ENCODE peak calls at places on chromosome 14, in seven cellular contexts. M is cardiac muscle cell, I is AG10803, O is glutamatergic neuron, K is AG04449, D is GM23338, L is neural crest cell. W is an unnamed sample.

GRCh38 chr14:68089146-68089715 is 269.7 kb downstream of the RAD51B start:
- DNase-seq in M (no peak), I (no peak), O (no peak), K (no peak), D (no peak), L (no peak), W (no peak)

GRCh38 chr14:74514471-74514932 is 20.9 kb downstream of the ISCA2 start:
- DNase-seq in M (no peak), I (peak), O (peak), K (no peak), D (peak), L (no peak), W (peak)

GRCh38 chr14:21268612-21269251 is 510 bp downstream of the HNRNPC start:
- DNase-seq in M (peak), I (peak), O (no peak), K (peak), D (peak), L (peak), W (no peak)

GRCh38 chr14:33676135-33676566 is 274.7 kb downstream of the EGLN3 start:
- DNase-seq in M (peak), I (no peak), O (peak), K (no peak), D (peak), L (peak), W (peak)

GRCh38 chr14:23984891-23985607 is 3.7 kb upstream of the DHRS4L2 start:
- DNase-seq in M (no peak), I (peak), O (no peak), K (peak), D (no peak), L (no peak), W (peak)

GRCh38 chr14:101761881-101762529 is 496 bp downstream of the PPP2R5C start:
- DNase-seq in M (peak), I (no peak), O (peak), K (no peak), D (peak), L (no peak), W (peak)

GRCh38 chr14:62133776-62134175 is 371.6 kb downstream of the SNAPC1 start:
- DNase-seq in M (no peak), I (no peak), O (no peak), K (no peak), D (no peak), L (no peak), W (no peak)

GRCh38 chr14:72177246-72177645 is 245.0 kb downstream of the RGS6 start:
- DNase-seq in M (no peak), I (no peak), O (no peak), K (no peak), D (no peak), L (no peak), W (no peak)

GRCh38 chr14:38948171-38948570 is 154.9 kb downstream of the SEC23A start:
- DNase-seq in M (no peak), I (peak), O (no peak), K (peak), D (no peak), L (no peak), W (no peak)

DNA sequence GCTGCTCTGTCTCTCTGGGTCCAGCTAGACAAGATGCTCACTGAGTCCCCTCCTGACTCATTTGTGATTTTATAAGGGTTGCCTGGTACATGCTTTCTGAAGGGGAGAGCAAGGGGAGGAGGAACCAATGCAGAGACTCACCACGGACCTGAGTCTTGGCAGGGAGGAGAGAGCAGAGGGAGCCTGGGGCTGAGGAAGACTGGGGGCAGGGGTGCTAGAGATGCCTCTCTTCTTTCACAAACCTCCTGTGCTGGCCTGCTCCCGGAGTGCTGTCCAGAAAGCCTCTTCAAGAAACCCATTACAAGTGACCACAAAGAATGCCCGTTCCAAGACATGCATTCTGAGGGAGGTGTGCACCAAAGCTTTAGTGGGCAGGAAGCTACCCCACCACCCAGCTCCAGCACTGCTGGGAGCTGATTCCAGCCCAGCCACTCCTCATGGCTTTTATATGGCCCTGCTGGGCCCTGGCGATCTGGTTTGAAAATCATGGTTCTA is 33.1 kb upstream of the DICER1 start:
- DNase-seq in M (no peak), I (peak), O (no peak), K (no peak), D (no peak), L (no peak), W (no peak)
- TF ChIP-seq CTCF in M (no peak), I (no peak), O (no peak), K (no peak), D (no peak), L (no peak), W (no peak)

GRCh38 chr14:104369208-104369607 is 210.4 kb upstream of the C14orf180 start:
- DNase-seq in M (no peak), I (no peak), O (no peak), K (no peak), D (no peak), L (no peak), W (no peak)
- TF ChIP-seq CTCF in M (no peak), I (no peak), O (no peak), K (no peak), D (no peak), L (no peak), W (no peak)

DNA sequence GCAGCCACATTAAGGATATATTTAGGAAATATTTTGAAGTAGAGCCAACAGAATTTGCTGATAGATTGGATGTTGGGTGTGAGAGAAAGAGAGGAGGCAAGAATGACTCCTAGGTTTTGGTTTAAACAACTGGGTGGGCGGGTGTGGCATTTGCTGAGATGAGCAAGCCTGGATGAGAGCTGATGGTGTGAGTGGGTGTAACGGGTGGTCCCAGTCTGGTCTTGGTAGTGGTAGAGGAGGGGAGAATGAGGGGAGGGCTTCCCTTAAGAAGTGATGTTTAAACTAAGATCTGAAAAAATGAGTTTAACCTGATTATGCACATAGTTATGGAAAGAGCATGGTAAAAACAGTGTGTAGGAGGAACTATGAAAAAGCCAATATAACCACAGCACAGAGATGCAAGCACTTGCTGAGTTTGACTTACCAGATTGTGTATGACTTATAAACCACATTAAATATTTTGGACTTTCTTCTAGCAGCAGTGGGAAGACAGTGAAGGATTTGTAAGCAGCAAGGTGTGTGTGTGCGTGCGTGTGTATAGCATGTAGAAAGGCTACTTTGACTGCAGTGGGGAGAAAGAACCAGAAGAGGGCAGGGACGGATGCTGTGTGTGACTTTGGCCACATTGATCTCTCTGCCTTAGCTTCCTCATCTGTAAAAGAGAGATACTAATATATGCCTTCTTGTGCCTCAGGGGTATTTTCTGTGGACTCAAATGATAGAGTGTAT is 139.7 kb downstream of the PRIMA1 start:
- DNase-seq in M (peak), I (no peak), O (no peak), K (no peak), D (peak), L (no peak), W (no peak)
- TF ChIP-seq CTCF in M (no peak), I (peak), O (peak), K (peak), D (peak), L (peak), W (peak)

GRCh38 chr14:64747327-64747726 is 43.1 kb downstream of the PLEKHG3 start:
- DNase-seq in M (no peak), I (no peak), O (no peak), K (no peak), D (no peak), L (no peak), W (no peak)
- TF ChIP-seq CTCF in M (no peak), I (no peak), O (no peak), K (no peak), D (no peak), L (no peak), W (no peak)

GRCh38 chr14:53621986-53622385 is 334.6 kb downstream of the BMP4 start:
- DNase-seq in M (no peak), I (no peak), O (no peak), K (no peak), D (no peak), L (no peak), W (no peak)

GRCh38 chr14:53620325-53620716 is 336.3 kb downstream of the BMP4 start:
- DNase-seq in M (no peak), I (peak), O (no peak), K (peak), D (no peak), L (no peak), W (no peak)

GRCh38 chr14:53621433-53621832 is 335.2 kb downstream of the BMP4 start:
- DNase-seq in M (no peak), I (no peak), O (no peak), K (no peak), D (no peak), L (no peak), W (no peak)

GRCh38 chr14:53620890-53621289 is 335.7 kb downstream of the BMP4 start:
- DNase-seq in M (no peak), I (no peak), O (no peak), K (no peak), D (no peak), L (no peak), W (no peak)

GRCh38 chr14:53619625-53620324 is 336.9 kb downstream of the BMP4 start:
- DNase-seq in M (no peak), I (peak), O (no peak), K (peak), D (no peak), L (no peak), W (no peak)
- TF ChIP-seq CTCF in M (no peak), I (no peak), O (no peak), K (no peak), D (no peak), L (no peak), W (no peak)

DNA sequence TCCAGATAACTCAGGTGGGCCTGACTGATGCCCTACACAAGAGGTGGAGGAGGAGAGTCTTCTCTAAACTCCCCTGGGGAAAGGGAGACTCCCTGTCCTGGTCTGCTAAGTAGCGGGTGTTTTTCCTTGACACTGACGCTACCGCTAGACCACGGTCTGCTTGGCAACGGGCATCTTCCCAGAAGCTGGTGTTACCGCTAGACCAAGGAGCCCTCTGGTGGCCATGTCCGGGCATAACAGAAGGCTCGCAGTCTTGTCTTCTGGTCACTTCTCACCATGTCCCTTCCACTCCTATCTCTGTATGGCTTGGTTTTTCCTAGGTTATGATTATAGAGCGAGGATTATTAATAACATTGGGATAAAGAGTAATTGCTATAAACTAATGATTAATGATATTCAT is 965.5 kb downstream of the TMEM121 start:
- DNase-seq in M (no peak), I (no peak), O (no peak), K (no peak), D (peak), L (no peak), W (no peak)
- TF ChIP-seq CTCF in M (no peak), I (peak), O (no peak), K (no peak), D (peak), L (no peak), W (no peak)